ENCODE peak calls at places on chromosome 1, in eight cellular contexts. One of them, this sample, is unnamed.

GRCh38 chr1:205706601-205707502 is 26.5 kb upstream of the SLC45A3 start:
- DNase-seq in neural crest cell: no peak
- DNase-seq in AG09309: no peak
- DNase-seq in progenitor cell of endocrine pancreas: no peak
- DNase-seq in psoas muscle: no peak
- DNase-seq in A549: no peak
- DNase-seq in BJ: no peak
- DNase-seq in tibial nerve: no peak
- DNase-seq in this sample: no peak

GRCh38 chr1:160837558-160838205 is 25.0 kb downstream of the CD244 start:
- DNase-seq in tibial nerve: no peak
- DNase-seq in progenitor cell of endocrine pancreas: no peak
- DNase-seq in BJ: no peak
- DNase-seq in AG09309: no peak
- DNase-seq in psoas muscle: no peak
- DNase-seq in A549: no peak
- DNase-seq in neural crest cell: no peak
- DNase-seq in this sample: no peak

GRCh38 chr1:52836035-52836434 is 6.5 kb upstream of the ZYG11A start:
- DNase-seq in progenitor cell of endocrine pancreas: no peak
- DNase-seq in psoas muscle: no peak
- DNase-seq in neural crest cell: no peak
- DNase-seq in AG09309: no peak
- DNase-seq in BJ: no peak
- DNase-seq in tibial nerve: no peak
- DNase-seq in A549: no peak
- DNase-seq in this sample: no peak

GRCh38 chr1:51313268-51313852 is 17.0 kb downstream of the TTC39A start:
- DNase-seq in progenitor cell of endocrine pancreas: no peak
- DNase-seq in BJ: no peak
- DNase-seq in psoas muscle: no peak
- DNase-seq in A549: peak
- DNase-seq in tibial nerve: no peak
- DNase-seq in AG09309: no peak
- DNase-seq in neural crest cell: no peak
- DNase-seq in this sample: peak

GRCh38 chr1:22279735-22280134 is 136.8 kb upstream of the WNT4 start:
- DNase-seq in progenitor cell of endocrine pancreas: no peak
- DNase-seq in AG09309: no peak
- DNase-seq in tibial nerve: no peak
- DNase-seq in neural crest cell: no peak
- DNase-seq in psoas muscle: no peak
- DNase-seq in BJ: no peak
- DNase-seq in A549: no peak
- DNase-seq in this sample: no peak

GRCh38 chr1:193321242-193321842 is 134.9 kb upstream of the B3GALT2 start:
- DNase-seq in psoas muscle: no peak
- DNase-seq in AG09309: no peak
- DNase-seq in tibial nerve: no peak
- DNase-seq in progenitor cell of endocrine pancreas: no peak
- DNase-seq in BJ: no peak
- DNase-seq in neural crest cell: no peak
- DNase-seq in A549: no peak
- DNase-seq in this sample: no peak

GRCh38 chr1:184485731-184486723 is 99.2 kb downstream of the C1orf21 start:
- DNase-seq in BJ: no peak
- DNase-seq in AG09309: no peak
- DNase-seq in psoas muscle: no peak
- DNase-seq in progenitor cell of endocrine pancreas: no peak
- DNase-seq in tibial nerve: no peak
- DNase-seq in A549: no peak
- DNase-seq in neural crest cell: no peak
- DNase-seq in this sample: no peak

GRCh38 chr1:186708578-186709203 is 28.5 kb upstream of the PTGS2 start:
- DNase-seq in neural crest cell: no peak
- DNase-seq in progenitor cell of endocrine pancreas: no peak
- DNase-seq in AG09309: no peak
- DNase-seq in A549: no peak
- DNase-seq in BJ: no peak
- DNase-seq in psoas muscle: no peak
- DNase-seq in tibial nerve: no peak
- DNase-seq in this sample: no peak

GRCh38 chr1:19812875-19813650 is 2.0 kb downstream of the RNF186 start:
- DNase-seq in neural crest cell: no peak
- DNase-seq in psoas muscle: no peak
- DNase-seq in progenitor cell of endocrine pancreas: no peak
- DNase-seq in AG09309: peak
- DNase-seq in BJ: no peak
- DNase-seq in tibial nerve: no peak
- DNase-seq in A549: no peak
- DNase-seq in this sample: no peak

GRCh38 chr1:60386259-60386658 is 312.7 kb upstream of the C1orf87 start:
- DNase-seq in progenitor cell of endocrine pancreas: no peak
- DNase-seq in A549: no peak
- DNase-seq in BJ: no peak
- DNase-seq in psoas muscle: no peak
- DNase-seq in AG09309: no peak
- DNase-seq in neural crest cell: no peak
- DNase-seq in tibial nerve: no peak
- DNase-seq in this sample: no peak
- TF ChIP-seq CTCF in progenitor cell of endocrine pancreas: no peak
- TF ChIP-seq CTCF in A549: no peak
- TF ChIP-seq CTCF in BJ: no peak
- TF ChIP-seq CTCF in psoas muscle: no peak
- TF ChIP-seq CTCF in AG09309: no peak
- TF ChIP-seq CTCF in neural crest cell: no peak
- TF ChIP-seq CTCF in tibial nerve: no peak
- TF ChIP-seq CTCF in this sample: no peak

DNA sequence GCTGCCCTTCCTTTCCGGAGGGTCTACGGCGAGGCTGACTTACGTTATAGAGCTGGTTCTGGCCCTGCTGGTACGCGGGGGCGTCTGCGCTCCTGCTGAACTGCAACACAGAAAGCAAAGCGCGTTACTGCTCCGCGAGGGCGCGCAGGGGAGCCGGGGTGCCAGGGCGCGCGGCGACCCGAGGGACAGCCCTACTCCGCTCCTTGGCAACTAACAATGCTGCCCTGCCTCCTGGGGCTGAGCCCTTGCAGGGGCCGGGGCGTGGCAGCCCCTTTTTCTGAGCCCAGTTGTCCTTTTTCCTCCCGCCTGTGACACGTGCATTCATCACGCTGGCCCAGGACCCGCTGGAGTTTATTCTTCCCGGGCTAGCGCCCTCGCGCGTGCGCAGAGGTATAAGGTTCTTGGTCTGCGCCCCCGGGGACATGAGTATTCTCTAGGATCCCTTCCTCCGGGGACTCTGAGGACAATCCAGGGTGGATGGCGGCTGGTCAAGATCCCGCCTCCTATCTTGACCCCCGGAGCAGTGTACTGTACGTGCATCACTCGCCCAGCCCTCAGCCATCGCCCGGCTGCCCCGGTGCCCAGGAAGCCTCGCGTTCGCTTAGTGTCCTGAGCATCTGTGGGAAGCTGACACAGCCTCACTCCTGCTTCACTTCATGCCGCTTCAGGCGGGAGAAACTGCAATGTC is 78.9 kb downstream of the CD247 start:
- DNase-seq in AG09309: no peak
- DNase-seq in A549: peak
- DNase-seq in BJ: no peak
- DNase-seq in psoas muscle: no peak
- DNase-seq in neural crest cell: peak
- DNase-seq in tibial nerve: no peak
- DNase-seq in progenitor cell of endocrine pancreas: peak
- DNase-seq in this sample: peak
- TF ChIP-seq CTCF in AG09309: peak
- TF ChIP-seq CTCF in A549: peak
- TF ChIP-seq CTCF in BJ: peak
- TF ChIP-seq CTCF in psoas muscle: peak
- TF ChIP-seq CTCF in neural crest cell: no peak
- TF ChIP-seq CTCF in tibial nerve: no peak
- TF ChIP-seq CTCF in progenitor cell of endocrine pancreas: peak
- TF ChIP-seq CTCF in this sample: no peak

GRCh38 chr1:27659497-27660299 is 12.3 kb downstream of the IFI6 start:
- DNase-seq in tibial nerve: peak
- DNase-seq in progenitor cell of endocrine pancreas: peak
- DNase-seq in AG09309: no peak
- DNase-seq in neural crest cell: peak
- DNase-seq in BJ: no peak
- DNase-seq in psoas muscle: peak
- DNase-seq in A549: peak
- DNase-seq in this sample: peak
- TF ChIP-seq CTCF in tibial nerve: no peak
- TF ChIP-seq CTCF in progenitor cell of endocrine pancreas: no peak
- TF ChIP-seq CTCF in AG09309: no peak
- TF ChIP-seq CTCF in neural crest cell: no peak
- TF ChIP-seq CTCF in BJ: no peak
- TF ChIP-seq CTCF in psoas muscle: no peak
- TF ChIP-seq CTCF in A549: no peak
- TF ChIP-seq CTCF in this sample: no peak

GRCh38 chr1:76901158-76901767 is 34.0 kb downstream of the ST6GALNAC5 start:
- DNase-seq in psoas muscle: no peak
- DNase-seq in BJ: no peak
- DNase-seq in progenitor cell of endocrine pancreas: peak
- DNase-seq in AG09309: no peak
- DNase-seq in tibial nerve: no peak
- DNase-seq in neural crest cell: peak
- DNase-seq in A549: peak
- DNase-seq in this sample: peak
- TF ChIP-seq CTCF in psoas muscle: no peak
- TF ChIP-seq CTCF in BJ: peak
- TF ChIP-seq CTCF in progenitor cell of endocrine pancreas: peak
- TF ChIP-seq CTCF in AG09309: peak
- TF ChIP-seq CTCF in tibial nerve: no peak
- TF ChIP-seq CTCF in neural crest cell: peak
- TF ChIP-seq CTCF in A549: peak
- TF ChIP-seq CTCF in this sample: peak

GRCh38 chr1:87598429-87598828 is 269.7 kb downstream of the LMO4 start:
- DNase-seq in progenitor cell of endocrine pancreas: no peak
- DNase-seq in tibial nerve: no peak
- DNase-seq in BJ: no peak
- DNase-seq in psoas muscle: no peak
- DNase-seq in A549: no peak
- DNase-seq in neural crest cell: no peak
- DNase-seq in AG09309: no peak
- DNase-seq in this sample: no peak
- TF ChIP-seq CTCF in progenitor cell of endocrine pancreas: peak
- TF ChIP-seq CTCF in tibial nerve: no peak
- TF ChIP-seq CTCF in BJ: no peak
- TF ChIP-seq CTCF in psoas muscle: no peak
- TF ChIP-seq CTCF in A549: no peak
- TF ChIP-seq CTCF in neural crest cell: peak
- TF ChIP-seq CTCF in AG09309: no peak
- TF ChIP-seq CTCF in this sample: no peak

DNA sequence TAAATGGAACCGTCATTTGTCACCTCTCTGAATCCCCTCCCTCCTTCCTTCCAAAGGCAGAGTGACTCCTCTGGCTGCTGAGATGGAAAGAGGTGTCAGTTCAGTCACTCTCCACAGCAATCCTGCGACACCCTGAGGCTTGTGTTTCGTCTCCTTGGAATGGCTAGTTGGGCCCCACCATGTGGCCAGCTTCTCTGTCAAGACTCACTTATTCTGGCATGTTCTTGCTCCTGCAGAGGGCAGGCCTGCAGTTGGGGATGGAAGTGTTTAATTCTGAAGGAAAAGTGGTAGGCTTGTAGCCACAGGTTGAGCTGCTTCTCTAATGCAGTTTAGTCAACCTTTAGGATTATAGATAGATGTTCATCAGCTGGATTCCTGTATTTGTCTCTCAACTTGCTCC is 149.6 kb downstream of the LMO4 start:
- DNase-seq in A549: no peak
- DNase-seq in AG09309: no peak
- DNase-seq in psoas muscle: no peak
- DNase-seq in neural crest cell: no peak
- DNase-seq in tibial nerve: peak
- DNase-seq in progenitor cell of endocrine pancreas: no peak
- DNase-seq in BJ: no peak
- DNase-seq in this sample: no peak
- TF ChIP-seq CTCF in A549: no peak
- TF ChIP-seq CTCF in AG09309: no peak
- TF ChIP-seq CTCF in psoas muscle: no peak
- TF ChIP-seq CTCF in neural crest cell: peak
- TF ChIP-seq CTCF in tibial nerve: no peak
- TF ChIP-seq CTCF in progenitor cell of endocrine pancreas: no peak
- TF ChIP-seq CTCF in BJ: no peak
- TF ChIP-seq CTCF in this sample: no peak

GRCh38 chr1:166272155-166272554 is 105.4 kb upstream of the FAM78B start:
- DNase-seq in AG09309: no peak
- DNase-seq in A549: no peak
- DNase-seq in progenitor cell of endocrine pancreas: no peak
- DNase-seq in BJ: no peak
- DNase-seq in tibial nerve: no peak
- DNase-seq in psoas muscle: no peak
- DNase-seq in neural crest cell: no peak
- DNase-seq in this sample: no peak

GRCh38 chr1:166270476-166271150 is 103.8 kb upstream of the FAM78B start:
- DNase-seq in psoas muscle: no peak
- DNase-seq in A549: no peak
- DNase-seq in neural crest cell: no peak
- DNase-seq in AG09309: no peak
- DNase-seq in tibial nerve: no peak
- DNase-seq in progenitor cell of endocrine pancreas: no peak
- DNase-seq in BJ: no peak
- DNase-seq in this sample: no peak

GRCh38 chr1:166271151-166271538 is 104.3 kb upstream of the FAM78B start:
- DNase-seq in neural crest cell: no peak
- DNase-seq in psoas muscle: no peak
- DNase-seq in AG09309: no peak
- DNase-seq in BJ: no peak
- DNase-seq in A549: no peak
- DNase-seq in tibial nerve: no peak
- DNase-seq in progenitor cell of endocrine pancreas: no peak
- DNase-seq in this sample: no peak

GRCh38 chr1:166272851-166273250 is 106.0 kb upstream of the FAM78B start:
- DNase-seq in AG09309: no peak
- DNase-seq in psoas muscle: no peak
- DNase-seq in neural crest cell: no peak
- DNase-seq in tibial nerve: no peak
- DNase-seq in BJ: no peak
- DNase-seq in A549: no peak
- DNase-seq in progenitor cell of endocrine pancreas: no peak
- DNase-seq in this sample: no peak

DNA sequence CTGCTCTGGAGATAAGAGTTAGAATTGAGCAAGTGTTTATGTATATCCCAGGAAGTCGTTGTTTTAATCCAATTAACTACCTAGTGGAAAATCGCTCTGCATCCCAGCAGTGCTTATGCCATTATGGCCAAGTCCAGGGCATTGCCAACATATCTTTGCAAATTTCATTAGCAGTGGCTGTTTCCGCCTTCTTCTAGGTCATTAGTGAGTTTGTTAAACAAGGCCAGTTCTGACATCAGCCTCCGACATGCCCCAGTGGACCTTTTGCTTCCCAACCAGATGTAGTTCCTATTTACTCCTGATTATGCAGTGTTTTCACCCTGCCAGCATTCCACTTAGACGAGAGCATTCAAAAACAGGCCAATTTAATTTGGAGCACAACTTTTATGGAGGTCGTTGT is 106.8 kb upstream of the FAM78B start:
- DNase-seq in neural crest cell: no peak
- DNase-seq in psoas muscle: no peak
- DNase-seq in BJ: no peak
- DNase-seq in progenitor cell of endocrine pancreas: no peak
- DNase-seq in A549: no peak
- DNase-seq in tibial nerve: no peak
- DNase-seq in AG09309: no peak
- DNase-seq in this sample: no peak
- TF ChIP-seq CTCF in neural crest cell: no peak
- TF ChIP-seq CTCF in psoas muscle: no peak
- TF ChIP-seq CTCF in BJ: no peak
- TF ChIP-seq CTCF in progenitor cell of endocrine pancreas: no peak
- TF ChIP-seq CTCF in A549: no peak
- TF ChIP-seq CTCF in tibial nerve: no peak
- TF ChIP-seq CTCF in AG09309: no peak
- TF ChIP-seq CTCF in this sample: no peak